ENCODE peak calls at places on chromosomes 11 and 22, in six cellular contexts. H is HFFc6, B is neural progenitor cell, K is AG04450, Y is GM10248, A is psoas muscle. L is an unnamed sample.

GRCh38 chr11:32891657-32892354 is 805 bp upstream of the QSER1 start:
- DNase-seq in B (no peak), A (no peak), H (no peak), Y (no peak), K (no peak), L (no peak)

GRCh38 chr11:120226242-120226641 is 13.7 kb upstream of the POU2F3 start:
- DNase-seq in K (no peak), Y (no peak), B (no peak), H (no peak), A (peak; percentile 46), L (no peak)

GRCh38 chr22:37069719-37070118 is 18.2 kb downstream of the KCTD17 start:
- DNase-seq in Y (no peak), A (no peak), B (no peak), H (no peak), K (no peak), L (no peak)

GRCh38 chr11:9148035-9148434 is 56.6 kb upstream of the SCUBE2 start:
- DNase-seq in K (no peak), A (no peak), H (no peak), B (no peak), Y (no peak), L (no peak)

GRCh38 chr11:114291381-114291780 is 4.8 kb upstream of the NNMT start:
- DNase-seq in H (no peak), B (no peak), K (peak; percentile 49), Y (no peak), A (no peak), L (no peak)

GRCh38 chr11:10026514-10026913 is 267.5 kb downstream of the SBF2 start:
- DNase-seq in A (no peak), H (peak; percentile 31), B (no peak), K (peak; percentile 13), Y (no peak), L (peak; percentile 34)

GRCh38 chr11:128194226-128194625 is 393.1 kb downstream of the ETS1 start:
- DNase-seq in Y (no peak), K (no peak), A (no peak), H (no peak), B (no peak), L (peak; percentile 72)

GRCh38 chr11:3047637-3048036 is 9.6 kb downstream of the CARS1 start:
- DNase-seq in B (no peak), A (no peak), H (no peak), K (no peak), Y (no peak), L (no peak)

GRCh38 chr11:23013509-23013908 is 153.2 kb upstream of the CCDC179 start:
- DNase-seq in A (no peak), Y (no peak), H (no peak), B (no peak), K (no peak), L (no peak)

GRCh38 chr11:19832901-19833300 is 120.3 kb downstream of the NAV2 start:
- DNase-seq in B (no peak), K (no peak), H (no peak), Y (no peak), A (no peak), L (no peak)

GRCh38 chr11:102004220-102004619 is 43.0 kb upstream of the CFAP300 start:
- DNase-seq in H (no peak), B (no peak), Y (no peak), K (no peak), A (no peak), L (no peak)

GRCh38 chr11:57155838-57156583 is 25.7 kb upstream of the LRRC55 start:
- DNase-seq in H (no peak), B (peak; percentile 56), A (no peak), Y (no peak), K (no peak), L (no peak)

GRCh38 chr22:45426387-45426786 is 12.9 kb downstream of the RIBC2 start:
- DNase-seq in A (peak; percentile 28), H (no peak), B (no peak), K (no peak), Y (no peak), L (no peak)

GRCh38 chr11:76699461-76700091 is 29.0 kb upstream of the LRRC32 start:
- DNase-seq in B (no peak), K (no peak), A (no peak), H (no peak), Y (no peak), L (peak; percentile 53)

GRCh38 chr11:36333468-36333867 is 37.4 kb downstream of the PRR5L start:
- DNase-seq in H (peak; percentile 59), Y (no peak), B (no peak), A (no peak), K (no peak), L (peak; percentile 75)

GRCh38 chr11:692824-693414 is 2.1 kb downstream of the DEAF1 start:
- DNase-seq in A (no peak), K (no peak), B (no peak), H (no peak), Y (no peak), L (no peak)

GRCh38 chr11:106552694-106553203 is 465.5 kb downstream of the GUCY1A2 start:
- DNase-seq in K (no peak), A (no peak), Y (no peak), B (peak; percentile 47), H (no peak), L (no peak)

GRCh38 chr11:22634897-22635629 is 9.4 kb upstream of the FANCF start:
- DNase-seq in K (no peak), H (no peak), Y (no peak), B (no peak), A (no peak), L (peak; percentile 31)

GRCh38 chr11:10770626-10771254 is 19.7 kb downstream of the CTR9 start:
- DNase-seq in A (peak; percentile 68), B (peak; percentile 64), Y (peak; percentile 33), H (peak; percentile 33), K (no peak), L (peak; percentile 73)

GRCh38 chr22:26801449-26801848 is 144.1 kb downstream of the MIAT start:
- DNase-seq in A (no peak), B (no peak), K (no peak), Y (no peak), H (no peak), L (no peak)

GRCh38 chr22:26798433-26799065 is 141.2 kb downstream of the MIAT start:
- DNase-seq in H (no peak), K (no peak), B (no peak), A (no peak), Y (no peak), L (no peak)

GRCh38 chr22:26796785-26797184 is 139.4 kb downstream of the MIAT start:
- DNase-seq in H (no peak), B (no peak), A (no peak), Y (no peak), K (no peak), L (no peak)

GRCh38 chr22:26800858-26801257 is 143.5 kb downstream of the MIAT start:
- DNase-seq in H (peak; percentile 8), B (peak; percentile 88), Y (no peak), A (no peak), K (peak; percentile 24), L (peak; percentile 30)

GRCh38 chr22:26797910-26798309 is 140.5 kb downstream of the MIAT start:
- DNase-seq in B (peak; percentile 36), Y (no peak), A (no peak), H (no peak), K (no peak), L (no peak)
- TF ChIP-seq CTCF in B (peak; percentile 41), Y (no peak), A (no peak), H (peak; percentile 37), K (no peak), L (no peak)

DNA sequence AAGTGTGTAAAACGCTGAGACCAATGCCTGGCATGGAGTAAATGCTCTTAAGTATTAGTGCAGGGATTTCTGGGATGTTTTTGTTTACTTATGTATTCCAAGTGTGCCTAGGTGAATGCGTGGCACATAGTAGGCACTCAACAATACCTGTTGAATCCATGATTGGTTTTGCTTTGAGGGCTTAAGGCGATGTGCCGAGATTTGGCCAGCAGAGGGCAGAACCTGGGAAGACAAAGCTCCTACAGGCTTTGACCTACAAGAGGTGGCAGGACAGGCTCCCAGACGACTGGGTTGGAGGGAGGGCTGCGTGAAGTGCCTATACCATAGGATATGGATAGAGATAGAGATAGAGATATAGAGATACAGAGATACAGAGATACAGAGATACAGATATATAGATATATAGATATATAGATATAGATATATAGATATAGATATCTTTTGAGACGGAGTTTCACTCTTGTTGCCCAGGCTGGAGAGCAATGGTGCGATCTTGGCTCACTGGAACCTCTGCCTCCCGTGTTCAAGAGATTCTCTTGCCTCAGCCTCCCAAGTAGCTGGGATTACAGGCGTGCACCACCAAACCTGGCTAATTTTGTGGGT is 13.9 kb downstream of the KCNE3 start:
- DNase-seq in B (peak; percentile 81), K (peak; percentile 18), H (peak; percentile 25), Y (peak; percentile 69), A (peak; percentile 77), L (peak; percentile 76)
- TF ChIP-seq CTCF in B (peak; percentile 83), K (peak; percentile 87), H (peak; percentile 89), Y (peak; percentile 83), A (peak; percentile 73), L (peak; percentile 83)

GRCh38 chr11:131910491-131911387 is 540.3 kb downstream of the NTM start:
- DNase-seq in K (no peak), B (peak; percentile 73), H (no peak), A (no peak), Y (peak; percentile 29), L (peak; percentile 40)
- TF ChIP-seq CTCF in K (no peak), B (no peak), H (no peak), A (no peak), Y (no peak), L (no peak)

GRCh38 chr11:80727315-80727714 is 1286.5 kb upstream of the TENM4 start:
- DNase-seq in A (no peak), Y (peak; percentile 8), K (no peak), H (no peak), B (peak; percentile 60), L (no peak)
- TF ChIP-seq CTCF in A (no peak), Y (peak; percentile 34), K (peak; percentile 32), H (no peak), B (peak; percentile 60), L (peak; percentile 10)

GRCh38 chr11:64996710-64997380 is at the start of gene BATF2:
- DNase-seq in A (peak; percentile 86), Y (peak; percentile 62), K (no peak), B (peak; percentile 86), H (peak; percentile 67), L (peak; percentile 91)
- TF ChIP-seq CTCF in A (peak; percentile 42), Y (peak; percentile 29), K (peak; percentile 58), B (peak; percentile 63), H (peak; percentile 70), L (peak; percentile 56)

L was measured in foreskin fibroblast.